ENCODE peak calls at places on chromosomes 13 and 19, in six cellular contexts. One of them, this sample, is unnamed.

GRCh38 chr13:26062853-26063444 is 11.1 kb upstream of the SHISA2 start:
- DNase-seq in occipital lobe: peak
- DNase-seq in HepG2: peak
- DNase-seq in activated naive CD8-positive, alpha-beta T cell treated with anti-CD3 and anti-CD28 coated beads for 36 hours: peak
- DNase-seq in hepatic stellate cell: peak
- DNase-seq in HFFc6: peak
- DNase-seq in this sample: peak

GRCh38 chr19:36110487-36111199 is at the start of gene OVOL3:
- DNase-seq in occipital lobe: no peak
- DNase-seq in HepG2: no peak
- DNase-seq in activated naive CD8-positive, alpha-beta T cell treated with anti-CD3 and anti-CD28 coated beads for 36 hours: no peak
- DNase-seq in hepatic stellate cell: no peak
- DNase-seq in HFFc6: no peak
- DNase-seq in this sample: no peak

GRCh38 chr13:43787518-43787891 is 733 bp upstream of the ENOX1 start:
- DNase-seq in occipital lobe: no peak
- DNase-seq in HepG2: no peak
- DNase-seq in activated naive CD8-positive, alpha-beta T cell treated with anti-CD3 and anti-CD28 coated beads for 36 hours: no peak
- DNase-seq in hepatic stellate cell: no peak
- DNase-seq in HFFc6: no peak
- DNase-seq in this sample: no peak

GRCh38 chr19:58218899-58219298 is 9.8 kb upstream of the ZNF544 start:
- DNase-seq in occipital lobe: no peak
- DNase-seq in HepG2: peak
- DNase-seq in activated naive CD8-positive, alpha-beta T cell treated with anti-CD3 and anti-CD28 coated beads for 36 hours: peak
- DNase-seq in hepatic stellate cell: no peak
- DNase-seq in HFFc6: no peak
- DNase-seq in this sample: peak

GRCh38 chr13:31409678-31410356 is 210.0 kb downstream of the B3GLCT start:
- DNase-seq in occipital lobe: no peak
- DNase-seq in HepG2: no peak
- DNase-seq in activated naive CD8-positive, alpha-beta T cell treated with anti-CD3 and anti-CD28 coated beads for 36 hours: no peak
- DNase-seq in hepatic stellate cell: no peak
- DNase-seq in HFFc6: peak
- DNase-seq in this sample: no peak

GRCh38 chr19:4390862-4391693 is 9.3 kb downstream of the SH3GL1 start:
- DNase-seq in occipital lobe: no peak
- DNase-seq in HepG2: peak
- DNase-seq in activated naive CD8-positive, alpha-beta T cell treated with anti-CD3 and anti-CD28 coated beads for 36 hours: no peak
- DNase-seq in hepatic stellate cell: no peak
- DNase-seq in HFFc6: peak
- DNase-seq in this sample: no peak

GRCh38 chr13:23922005-23922932 is 25.0 kb upstream of the C1QTNF9B start:
- DNase-seq in occipital lobe: no peak
- DNase-seq in HepG2: no peak
- DNase-seq in activated naive CD8-positive, alpha-beta T cell treated with anti-CD3 and anti-CD28 coated beads for 36 hours: no peak
- DNase-seq in hepatic stellate cell: no peak
- DNase-seq in HFFc6: no peak
- DNase-seq in this sample: no peak

GRCh38 chr19:40616178-40616577 is 15.0 kb downstream of the LTBP4 start:
- DNase-seq in occipital lobe: no peak
- DNase-seq in HepG2: no peak
- DNase-seq in activated naive CD8-positive, alpha-beta T cell treated with anti-CD3 and anti-CD28 coated beads for 36 hours: no peak
- DNase-seq in hepatic stellate cell: no peak
- DNase-seq in HFFc6: no peak
- DNase-seq in this sample: no peak

GRCh38 chr13:43573787-43574562 is 212.8 kb downstream of the ENOX1 start:
- DNase-seq in occipital lobe: no peak
- DNase-seq in HepG2: no peak
- DNase-seq in activated naive CD8-positive, alpha-beta T cell treated with anti-CD3 and anti-CD28 coated beads for 36 hours: no peak
- DNase-seq in hepatic stellate cell: no peak
- DNase-seq in HFFc6: no peak
- DNase-seq in this sample: no peak